ENCODE peak calls at places on chromosomes 12 and 14, in six cellular contexts. One of them, this sample, is unnamed.
A peak's percentile ranks its signal among the peaks of the same experiment; 100 is the strongest.

GRCh38 chr12:110780448-110780847 is 37.8 kb upstream of the PPP1CC start:
- DNase-seq in CD8-positive, alpha-beta memory T cell: peak; percentile 18
- DNase-seq in H7: no peak
- DNase-seq in heart right ventricle: no peak
- DNase-seq in astrocyte of the spinal cord: no peak
- DNase-seq in foreskin fibroblast: no peak
- DNase-seq in this sample: no peak

GRCh38 chr14:43243168-43243567 is 1263.9 kb downstream of the FSCB start:
- DNase-seq in H7: no peak
- DNase-seq in heart right ventricle: no peak
- DNase-seq in CD8-positive, alpha-beta memory T cell: no peak
- DNase-seq in foreskin fibroblast: no peak
- DNase-seq in astrocyte of the spinal cord: no peak
- DNase-seq in this sample: no peak

GRCh38 chr14:77184396-77185092 is 2.9 kb downstream of the TMEM63C start:
- DNase-seq in CD8-positive, alpha-beta memory T cell: no peak
- DNase-seq in foreskin fibroblast: no peak
- DNase-seq in astrocyte of the spinal cord: no peak
- DNase-seq in H7: no peak
- DNase-seq in heart right ventricle: no peak
- DNase-seq in this sample: no peak

GRCh38 chr12:5587701-5588100 is 155.8 kb downstream of the NTF3 start:
- DNase-seq in astrocyte of the spinal cord: no peak
- DNase-seq in CD8-positive, alpha-beta memory T cell: no peak
- DNase-seq in H7: peak; percentile 81
- DNase-seq in foreskin fibroblast: no peak
- DNase-seq in heart right ventricle: no peak
- DNase-seq in this sample: no peak

GRCh38 chr14:71499018-71499417 is 433.2 kb upstream of the RGS6 start:
- DNase-seq in heart right ventricle: no peak
- DNase-seq in CD8-positive, alpha-beta memory T cell: no peak
- DNase-seq in foreskin fibroblast: no peak
- DNase-seq in H7: no peak
- DNase-seq in astrocyte of the spinal cord: no peak
- DNase-seq in this sample: no peak

GRCh38 chr14:96385385-96385784 is 6.5 kb upstream of the AK7 start:
- DNase-seq in foreskin fibroblast: no peak
- DNase-seq in astrocyte of the spinal cord: no peak
- DNase-seq in heart right ventricle: no peak
- DNase-seq in H7: no peak
- DNase-seq in CD8-positive, alpha-beta memory T cell: no peak
- DNase-seq in this sample: no peak

GRCh38 chr12:89461649-89462612 is 62.7 kb downstream of the GALNT4 start:
- DNase-seq in CD8-positive, alpha-beta memory T cell: peak; percentile 46
- DNase-seq in astrocyte of the spinal cord: peak; percentile 83
- DNase-seq in foreskin fibroblast: peak; percentile 74
- DNase-seq in H7: peak; percentile 16
- DNase-seq in heart right ventricle: no peak
- DNase-seq in this sample: peak; percentile 51

GRCh38 chr14:75995372-75996041 is 9.9 kb downstream of the IFT43 start:
- DNase-seq in CD8-positive, alpha-beta memory T cell: no peak
- DNase-seq in heart right ventricle: peak; percentile 62
- DNase-seq in astrocyte of the spinal cord: no peak
- DNase-seq in H7: no peak
- DNase-seq in foreskin fibroblast: peak; percentile 91
- DNase-seq in this sample: no peak

GRCh38 chr12:68259318-68259940 is 6.0 kb upstream of the IL22 start:
- DNase-seq in astrocyte of the spinal cord: peak; percentile 91
- DNase-seq in CD8-positive, alpha-beta memory T cell: peak; percentile 9
- DNase-seq in heart right ventricle: no peak
- DNase-seq in H7: no peak
- DNase-seq in foreskin fibroblast: peak; percentile 71
- DNase-seq in this sample: no peak

GRCh38 chr14:77181603-77182437 is at the start of gene TMEM63C:
- DNase-seq in CD8-positive, alpha-beta memory T cell: peak; percentile 47
- DNase-seq in H7: peak; percentile 98
- DNase-seq in foreskin fibroblast: peak; percentile 15
- DNase-seq in astrocyte of the spinal cord: no peak
- DNase-seq in heart right ventricle: no peak
- DNase-seq in this sample: peak; percentile 78

GRCh38 chr12:78210894-78211302 is 380.2 kb downstream of the NAV3 start:
- DNase-seq in foreskin fibroblast: peak; percentile 91
- DNase-seq in CD8-positive, alpha-beta memory T cell: no peak
- DNase-seq in astrocyte of the spinal cord: peak; percentile 87
- DNase-seq in heart right ventricle: no peak
- DNase-seq in H7: no peak
- DNase-seq in this sample: peak; percentile 25

GRCh38 chr14:80523518-80524117 is 312.3 kb upstream of the DIO2 start:
- DNase-seq in heart right ventricle: no peak
- DNase-seq in foreskin fibroblast: peak; percentile 27
- DNase-seq in astrocyte of the spinal cord: peak; percentile 11
- DNase-seq in CD8-positive, alpha-beta memory T cell: no peak
- DNase-seq in H7: no peak
- DNase-seq in this sample: no peak

GRCh38 chr12:32084753-32085152 is 21.9 kb upstream of the BICD1 start:
- DNase-seq in heart right ventricle: no peak
- DNase-seq in astrocyte of the spinal cord: no peak
- DNase-seq in H7: no peak
- DNase-seq in CD8-positive, alpha-beta memory T cell: no peak
- DNase-seq in foreskin fibroblast: no peak
- DNase-seq in this sample: no peak

GRCh38 chr12:3315201-3315661 is 175.8 kb upstream of the PRMT8 start:
- DNase-seq in CD8-positive, alpha-beta memory T cell: no peak
- DNase-seq in H7: peak; percentile 47
- DNase-seq in astrocyte of the spinal cord: peak; percentile 73
- DNase-seq in foreskin fibroblast: peak; percentile 70
- DNase-seq in heart right ventricle: peak; percentile 71
- DNase-seq in this sample: no peak

GRCh38 chr14:50954811-50955372 is 10.6 kb upstream of the PYGL start:
- DNase-seq in H7: peak; percentile 61
- DNase-seq in CD8-positive, alpha-beta memory T cell: no peak
- DNase-seq in heart right ventricle: no peak
- DNase-seq in astrocyte of the spinal cord: peak; percentile 75
- DNase-seq in foreskin fibroblast: peak; percentile 82
- DNase-seq in this sample: peak; percentile 79

GRCh38 chr12:78359530-78359929 is 505.0 kb upstream of the SYT1 start:
- DNase-seq in foreskin fibroblast: peak; percentile 83
- DNase-seq in heart right ventricle: no peak
- DNase-seq in CD8-positive, alpha-beta memory T cell: no peak
- DNase-seq in astrocyte of the spinal cord: peak; percentile 59
- DNase-seq in H7: no peak
- DNase-seq in this sample: no peak

GRCh38 chr12:120737557-120738251 is 12.1 kb downstream of the ACADS start:
- DNase-seq in foreskin fibroblast: no peak
- DNase-seq in CD8-positive, alpha-beta memory T cell: no peak
- DNase-seq in astrocyte of the spinal cord: no peak
- DNase-seq in H7: peak; percentile 93
- DNase-seq in heart right ventricle: no peak
- DNase-seq in this sample: no peak

GRCh38 chr12:132827763-132828703 is 636 bp downstream of the GOLGA3 start:
- DNase-seq in foreskin fibroblast: peak; percentile 65
- DNase-seq in CD8-positive, alpha-beta memory T cell: no peak
- DNase-seq in heart right ventricle: peak; percentile 30
- DNase-seq in astrocyte of the spinal cord: peak; percentile 80
- DNase-seq in H7: peak; percentile 68
- DNase-seq in this sample: peak; percentile 46

GRCh38 chr12:66678640-66679268 is at the start of gene GRIP1:
- DNase-seq in astrocyte of the spinal cord: peak; percentile 8
- DNase-seq in CD8-positive, alpha-beta memory T cell: no peak
- DNase-seq in H7: no peak
- DNase-seq in heart right ventricle: no peak
- DNase-seq in foreskin fibroblast: no peak
- DNase-seq in this sample: no peak

GRCh38 chr14:91835920-91836843 is 31.2 kb downstream of the TC2N start:
- DNase-seq in astrocyte of the spinal cord: no peak
- DNase-seq in heart right ventricle: peak; percentile 66
- DNase-seq in foreskin fibroblast: peak; percentile 68
- DNase-seq in H7: peak; percentile 97
- DNase-seq in CD8-positive, alpha-beta memory T cell: peak; percentile 77
- DNase-seq in this sample: peak; percentile 76

GRCh38 chr14:37251778-37252177 is 54.0 kb downstream of the MIPOL1 start:
- DNase-seq in H7: no peak
- DNase-seq in heart right ventricle: no peak
- DNase-seq in astrocyte of the spinal cord: no peak
- DNase-seq in CD8-positive, alpha-beta memory T cell: no peak
- DNase-seq in foreskin fibroblast: no peak
- DNase-seq in this sample: peak; percentile 16

GRCh38 chr14:22497671-22498093 is 91.3 kb downstream of the DAD1 start:
- DNase-seq in foreskin fibroblast: no peak
- DNase-seq in astrocyte of the spinal cord: no peak
- DNase-seq in CD8-positive, alpha-beta memory T cell: no peak
- DNase-seq in heart right ventricle: no peak
- DNase-seq in H7: no peak
- DNase-seq in this sample: no peak

GRCh38 chr12:98983647-98984046 is 338.6 kb downstream of the APAF1 start:
- DNase-seq in H7: no peak
- DNase-seq in heart right ventricle: no peak
- DNase-seq in foreskin fibroblast: no peak
- DNase-seq in astrocyte of the spinal cord: no peak
- DNase-seq in CD8-positive, alpha-beta memory T cell: no peak
- DNase-seq in this sample: no peak

GRCh38 chr14:80955434-80955939 is at the start of gene TSHR:
- DNase-seq in CD8-positive, alpha-beta memory T cell: no peak
- DNase-seq in H7: peak; percentile 76
- DNase-seq in astrocyte of the spinal cord: no peak
- DNase-seq in foreskin fibroblast: peak; percentile 12
- DNase-seq in heart right ventricle: no peak
- DNase-seq in this sample: no peak

DNA sequence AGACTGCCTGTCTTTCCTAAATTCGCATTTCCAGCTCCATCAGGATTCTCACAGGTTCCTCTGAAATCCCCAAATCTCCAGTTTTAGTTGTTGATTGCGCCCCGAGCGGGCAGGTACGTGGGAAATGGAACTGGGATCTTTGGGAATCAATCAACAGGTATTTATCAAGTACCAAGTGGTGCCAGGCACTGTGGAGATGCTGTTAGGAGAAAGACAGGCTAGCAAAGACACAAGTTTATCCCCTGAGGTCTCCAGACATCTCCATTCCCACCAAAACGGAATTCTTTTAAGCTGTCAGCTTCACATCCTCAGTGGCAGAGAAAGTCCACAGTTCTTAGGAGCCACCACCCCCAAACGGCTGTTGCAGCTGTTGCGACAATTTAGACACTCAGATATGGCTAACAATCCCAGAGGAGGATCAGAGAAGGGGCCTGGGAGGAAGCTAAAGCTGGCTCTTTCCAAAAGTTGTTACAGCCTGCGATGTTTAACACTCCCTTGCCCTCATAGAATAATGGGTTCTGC is 1.8 kb upstream of the ATP5MC2 start:
- DNase-seq in CD8-positive, alpha-beta memory T cell: no peak
- DNase-seq in H7: no peak
- DNase-seq in heart right ventricle: no peak
- DNase-seq in foreskin fibroblast: peak; percentile 37
- DNase-seq in astrocyte of the spinal cord: no peak
- DNase-seq in this sample: no peak
- H3K4me3 ChIP-seq in CD8-positive, alpha-beta memory T cell: no peak overlapping the region
- H3K4me3 ChIP-seq in H7: peak overlapping the region; percentile 87
- H3K4me3 ChIP-seq in heart right ventricle: peak overlapping the region; percentile 98
- H3K4me3 ChIP-seq in foreskin fibroblast: peak overlapping the region; percentile 28
- H3K4me3 ChIP-seq in astrocyte of the spinal cord: peak overlapping the region; percentile 17
- H3K4me3 ChIP-seq in this sample: no peak overlapping the region

GRCh38 chr12:92290016-92290685 is 144.5 kb upstream of the BTG1 start:
- DNase-seq in foreskin fibroblast: peak; percentile 85
- DNase-seq in H7: no peak
- DNase-seq in CD8-positive, alpha-beta memory T cell: no peak
- DNase-seq in astrocyte of the spinal cord: peak; percentile 57
- DNase-seq in heart right ventricle: no peak
- DNase-seq in this sample: no peak
- H3K4me3 ChIP-seq in foreskin fibroblast: no peak overlapping the region
- H3K4me3 ChIP-seq in H7: no peak overlapping the region
- H3K4me3 ChIP-seq in CD8-positive, alpha-beta memory T cell: no peak overlapping the region
- H3K4me3 ChIP-seq in astrocyte of the spinal cord: no peak overlapping the region
- H3K4me3 ChIP-seq in heart right ventricle: no peak overlapping the region
- H3K4me3 ChIP-seq in this sample: no peak overlapping the region

DNA sequence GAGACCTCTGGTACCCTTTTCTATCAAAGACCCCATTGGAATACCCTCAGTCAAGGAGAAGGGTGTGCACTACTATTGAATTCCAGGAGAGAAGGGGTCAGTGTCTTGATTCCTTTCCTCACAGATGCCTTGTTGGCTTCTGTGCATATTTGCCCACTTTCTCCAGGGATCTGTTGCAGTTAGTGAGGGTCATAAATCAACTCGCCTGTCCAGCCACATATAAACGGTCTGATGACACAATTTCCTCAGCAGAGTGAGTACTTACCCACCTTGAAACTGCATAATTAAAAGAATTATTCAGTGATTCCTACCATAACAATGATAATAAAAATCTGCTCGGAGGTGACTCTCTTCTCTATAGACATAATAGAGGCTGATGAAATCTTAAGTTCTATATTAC is 13.9 kb upstream of the DCD start:
- DNase-seq in foreskin fibroblast: no peak
- DNase-seq in astrocyte of the spinal cord: no peak
- DNase-seq in H7: no peak
- DNase-seq in CD8-positive, alpha-beta memory T cell: no peak
- DNase-seq in heart right ventricle: no peak
- DNase-seq in this sample: no peak
- H3K4me3 ChIP-seq in foreskin fibroblast: no peak overlapping the region
- H3K4me3 ChIP-seq in astrocyte of the spinal cord: no peak overlapping the region
- H3K4me3 ChIP-seq in H7: no peak overlapping the region
- H3K4me3 ChIP-seq in CD8-positive, alpha-beta memory T cell: no peak overlapping the region
- H3K4me3 ChIP-seq in heart right ventricle: no peak overlapping the region
- H3K4me3 ChIP-seq in this sample: no peak overlapping the region

GRCh38 chr12:13273850-13274249 is 77.3 kb downstream of the EMP1 start:
- DNase-seq in heart right ventricle: no peak
- DNase-seq in H7: no peak
- DNase-seq in astrocyte of the spinal cord: no peak
- DNase-seq in CD8-positive, alpha-beta memory T cell: no peak
- DNase-seq in foreskin fibroblast: no peak
- DNase-seq in this sample: no peak

GRCh38 chr12:13273097-13273496 is 76.6 kb downstream of the EMP1 start:
- DNase-seq in foreskin fibroblast: no peak
- DNase-seq in H7: no peak
- DNase-seq in heart right ventricle: no peak
- DNase-seq in CD8-positive, alpha-beta memory T cell: no peak
- DNase-seq in astrocyte of the spinal cord: no peak
- DNase-seq in this sample: no peak

GRCh38 chr12:13278249-13278787 is 81.8 kb downstream of the EMP1 start:
- DNase-seq in H7: peak; percentile 93
- DNase-seq in astrocyte of the spinal cord: peak; percentile 75
- DNase-seq in foreskin fibroblast: peak; percentile 85
- DNase-seq in CD8-positive, alpha-beta memory T cell: peak; percentile 26
- DNase-seq in heart right ventricle: peak; percentile 77
- DNase-seq in this sample: peak; percentile 69

GRCh38 chr12:13275366-13275765 is 78.8 kb downstream of the EMP1 start:
- DNase-seq in CD8-positive, alpha-beta memory T cell: no peak
- DNase-seq in H7: no peak
- DNase-seq in foreskin fibroblast: no peak
- DNase-seq in astrocyte of the spinal cord: no peak
- DNase-seq in heart right ventricle: no peak
- DNase-seq in this sample: no peak

DNA sequence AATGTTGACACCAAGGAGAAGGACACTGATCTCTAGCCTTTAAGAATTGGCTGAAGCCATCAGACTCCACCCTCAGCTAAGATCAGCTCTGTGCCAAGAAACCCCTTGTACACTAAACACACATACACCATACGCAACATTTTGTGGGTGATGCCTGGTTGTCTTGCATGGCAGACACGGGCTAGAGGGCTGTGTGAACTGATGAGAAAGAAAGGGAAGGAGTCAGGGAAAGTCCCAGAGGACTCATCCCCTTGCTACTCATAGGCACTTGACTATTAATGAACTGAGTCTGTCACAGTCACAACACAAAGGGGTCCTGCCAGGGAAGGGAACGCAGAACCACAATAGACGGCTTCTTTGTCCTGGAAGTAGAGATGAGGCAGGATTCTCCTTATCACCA is 80.8 kb downstream of the EMP1 start:
- DNase-seq in foreskin fibroblast: no peak
- DNase-seq in CD8-positive, alpha-beta memory T cell: no peak
- DNase-seq in heart right ventricle: no peak
- DNase-seq in H7: no peak
- DNase-seq in astrocyte of the spinal cord: no peak
- DNase-seq in this sample: no peak
- H3K4me3 ChIP-seq in foreskin fibroblast: no peak overlapping the region
- H3K4me3 ChIP-seq in CD8-positive, alpha-beta memory T cell: no peak overlapping the region
- H3K4me3 ChIP-seq in heart right ventricle: no peak overlapping the region
- H3K4me3 ChIP-seq in H7: no peak overlapping the region
- H3K4me3 ChIP-seq in astrocyte of the spinal cord: no peak overlapping the region
- H3K4me3 ChIP-seq in this sample: no peak overlapping the region

This sample was measured in A549.